ENCODE peak calls at places on chromosomes 16 and 17, in five cellular contexts. D is NCI-H345, P is NCI-H774, I is WTC11, Y is HL-60. B is an unnamed sample.

GRCh38 chr16:85777583-85778310 is 21.6 kb downstream of the EMC8 start:
- DNase-seq in D (no peak), P (no peak), I (no peak), Y (no peak), B (no peak)

GRCh38 chr17:46851029-46851741 is at the start of gene WNT9B:
- DNase-seq in D (peak), P (peak), I (peak), Y (no peak), B (peak)

GRCh38 chr17:143785-144281 is 6.5 kb downstream of the SCGB1C2 start:
- DNase-seq in D (peak), P (peak), I (peak), Y (peak), B (peak)

GRCh38 chr16:77611386-77611785 is 110.9 kb upstream of the NUDT7 start:
- DNase-seq in D (no peak), P (no peak), I (no peak), Y (no peak), B (no peak)

GRCh38 chr16:50023626-50024025 is 1.4 kb upstream of the CNEP1R1 start:
- DNase-seq in D (no peak), P (no peak), I (no peak), Y (no peak), B (no peak)

GRCh38 chr17:42312285-42313130 is 24.2 kb downstream of the STAT5A start:
- DNase-seq in D (peak), P (no peak), I (peak), Y (peak), B (no peak)

GRCh38 chr17:57672971-57673370 is 72.1 kb downstream of the CCDC182 start:
- DNase-seq in D (no peak), P (no peak), I (no peak), Y (no peak), B (no peak)

GRCh38 chr16:88888778-88889387 is 22.4 kb upstream of the PABPN1L start:
- DNase-seq in D (no peak), P (no peak), I (no peak), Y (no peak), B (no peak)

GRCh38 chr17:42306385-42306667 is 18.0 kb downstream of the STAT5A start:
- DNase-seq in D (no peak), P (no peak), I (no peak), Y (no peak), B (no peak)

GRCh38 chr16:19366384-19366783 is 51.3 kb upstream of the TMC5 start:
- DNase-seq in D (no peak), P (no peak), I (no peak), Y (no peak), B (no peak)

GRCh38 chr16:29702307-29702706 is 23.3 kb downstream of the QPRT start:
- DNase-seq in D (no peak), P (no peak), I (no peak), Y (no peak), B (no peak)

GRCh38 chr17:77393867-77394539 is 253.2 kb downstream of the SEC14L1 start:
- DNase-seq in D (no peak), P (no peak), I (no peak), Y (no peak), B (no peak)

GRCh38 chr16:6645758-6646423 is 686.8 kb upstream of the RBFOX1 start:
- DNase-seq in D (no peak), P (no peak), I (no peak), Y (no peak), B (no peak)

GRCh38 chr16:64153718-64154117 is 968.1 kb downstream of the CDH11 start:
- DNase-seq in D (no peak), P (no peak), I (no peak), Y (no peak), B (no peak)

GRCh38 chr17:63647936-63648335 is 25.7 kb downstream of the MAP3K3 start:
- DNase-seq in D (no peak), P (no peak), I (no peak), Y (no peak), B (no peak)

GRCh38 chr16:89557230-89557935 is 3.1 kb upstream of the RPL13 start:
- DNase-seq in D (peak), P (no peak), I (peak), Y (peak), B (peak)

GRCh38 chr16:51365715-51366114 is 214.6 kb upstream of the SALL1 start:
- DNase-seq in D (no peak), P (no peak), I (no peak), Y (no peak), B (no peak)

GRCh38 chr16:12293017-12293618 is 316.6 kb downstream of the SNX29 start:
- DNase-seq in D (no peak), P (no peak), I (no peak), Y (no peak), B (no peak)

GRCh38 chr16:2507679-2508064 is 6.1 kb upstream of the ATP6V0C start:
- DNase-seq in D (no peak), P (no peak), I (no peak), Y (peak), B (no peak)

GRCh38 chr16:68288252-68288650 is 22.5 kb downstream of the SLC7A6OS start:
- DNase-seq in D (no peak), P (no peak), I (no peak), Y (no peak), B (no peak)

B was measured in NCI-H1048.